ENCODE peak calls at places on chromosomes 5 and 9, in eight cellular contexts. U, E, T, S, M, P, O and Y are unnamed samples.

GRCh38 chr9:131167146-131167692 is 41.8 kb downstream of the NUP214 start:
- DNase-seq in U (no peak), M (no peak), O (no peak), E (no peak), P (no peak), T (peak; percentile 35), S (no peak), Y (no peak)

GRCh38 chr9:105500108-105500766 is 52.4 kb downstream of the FSD1L start:
- DNase-seq in P (no peak), T (no peak), O (peak; percentile 12), S (no peak), U (no peak), M (no peak), E (no peak), Y (no peak)

GRCh38 chr5:10832987-10833386 is 72.0 kb upstream of the DAP start:
- DNase-seq in U (no peak), P (no peak), M (no peak), T (no peak), S (peak; percentile 4), O (peak; percentile 44), E (no peak), Y (no peak)

GRCh38 chr9:127291379-127291778 is 26.8 kb downstream of the GARNL3 start:
- DNase-seq in U (no peak), O (no peak), E (peak; percentile 33), M (no peak), S (no peak), T (no peak), P (no peak), Y (no peak)

GRCh38 chr9:33818832-33819500 is 2.0 kb downstream of the UBE2R2 start:
- DNase-seq in U (no peak), S (no peak), O (peak; percentile 61), M (no peak), P (no peak), T (no peak), E (no peak), Y (no peak)

GRCh38 chr5:157384971-157385709 is 74.9 kb upstream of the NIPAL4 start:
- DNase-seq in T (no peak), E (peak; percentile 62), U (no peak), S (no peak), O (peak; percentile 99), M (peak; percentile 73), P (peak; percentile 28), Y (peak; percentile 68)

GRCh38 chr9:13786131-13786530 is 506.6 kb upstream of the MPDZ start:
- DNase-seq in T (no peak), P (peak; percentile 66), E (peak; percentile 47), O (peak; percentile 30), U (no peak), S (no peak), M (peak; percentile 47), Y (no peak)

GRCh38 chr5:16909464-16909863 is 26.6 kb downstream of the MYO10 start:
- DNase-seq in P (no peak), S (no peak), E (no peak), T (no peak), U (no peak), M (no peak), O (peak; percentile 55), Y (no peak)

GRCh38 chr9:87546704-87547103 is 49.0 kb downstream of the DAPK1 start:
- DNase-seq in S (no peak), O (no peak), P (no peak), U (no peak), M (no peak), E (no peak), T (no peak), Y (no peak)

GRCh38 chr9:97811534-97812246 is 41.3 kb upstream of the FOXE1 start:
- DNase-seq in M (no peak), S (no peak), E (no peak), O (peak; percentile 63), P (no peak), U (no peak), T (no peak), Y (no peak)

GRCh38 chr5:2110137-2110933 is 227.6 kb upstream of the IRX4 start:
- DNase-seq in P (no peak), T (no peak), E (no peak), S (no peak), U (no peak), O (no peak), M (no peak), Y (peak; percentile 49)

GRCh38 chr9:5608298-5609254 is 20.3 kb upstream of the RIC1 start:
- DNase-seq in U (no peak), T (no peak), M (no peak), S (peak; percentile 9), O (no peak), P (no peak), E (no peak), Y (no peak)

GRCh38 chr9:131310833-131311554 is 21.5 kb downstream of the PLPP7 start:
- DNase-seq in T (peak; percentile 40), P (no peak), S (no peak), M (no peak), E (no peak), O (no peak), U (no peak), Y (no peak)

GRCh38 chr5:81303563-81303962 is 2.2 kb downstream of the ZCCHC9 start:
- DNase-seq in M (no peak), S (no peak), T (no peak), U (no peak), E (no peak), O (peak; percentile 94), P (no peak), Y (no peak)

GRCh38 chr5:105924366-105924765 is 1746.4 kb downstream of the EFNA5 start:
- DNase-seq in E (no peak), P (no peak), M (no peak), T (no peak), O (peak; percentile 81), U (no peak), S (no peak), Y (no peak)

GRCh38 chr5:37918420-37918819 is 78.6 kb upstream of the GDNF start:
- DNase-seq in S (no peak), M (no peak), P (no peak), U (no peak), T (no peak), O (peak; percentile 33), E (peak; percentile 57), Y (no peak)

GRCh38 chr9:121059998-121060636 is 10.0 kb upstream of the C5 start:
- DNase-seq in S (peak; percentile 47), P (no peak), E (peak; percentile 27), O (peak; percentile 84), U (no peak), T (no peak), M (no peak), Y (no peak)

GRCh38 chr9:119318371-119318770 is 50.9 kb downstream of the BRINP1 start:
- DNase-seq in T (no peak), E (no peak), S (no peak), O (no peak), P (no peak), U (no peak), M (no peak), Y (no peak)

GRCh38 chr5:143582176-143582575 is 178.7 kb upstream of the NR3C1 start:
- DNase-seq in U (no peak), S (no peak), P (no peak), T (no peak), O (no peak), M (no peak), E (no peak), Y (no peak)

GRCh38 chr5:32443541-32444190 is 874 bp downstream of the ZFR start:
- DNase-seq in P (no peak), M (peak; percentile 37), U (peak; percentile 38), S (peak; percentile 68), E (peak; percentile 38), O (peak; percentile 25), T (no peak), Y (peak; percentile 86)

GRCh38 chr5:6579535-6579934 is 53.3 kb downstream of the NSUN2 start:
- DNase-seq in E (no peak), S (no peak), O (no peak), M (no peak), P (no peak), U (no peak), T (no peak), Y (no peak)

GRCh38 chr9:133889498-133890301 is 102.4 kb downstream of the VAV2 start:
- DNase-seq in S (no peak), O (peak; percentile 20), P (no peak), T (no peak), E (no peak), U (no peak), M (no peak), Y (no peak)

GRCh38 chr9:27602954-27603353 is 29.7 kb upstream of the C9orf72 start:
- DNase-seq in P (no peak), M (no peak), E (no peak), T (no peak), S (no peak), U (no peak), O (no peak), Y (no peak)

GRCh38 chr9:74771262-74771585 is 116.5 kb downstream of the TRPM6 start:
- DNase-seq in U (no peak), P (no peak), T (no peak), M (no peak), S (no peak), O (no peak), E (no peak), Y (no peak)

GRCh38 chr9:74771672-74772071 is 116.0 kb downstream of the TRPM6 start:
- DNase-seq in P (no peak), O (no peak), M (no peak), U (no peak), T (no peak), S (no peak), E (no peak), Y (no peak)

GRCh38 chr9:74773886-74774479 is 113.7 kb downstream of the TRPM6 start:
- DNase-seq in S (peak; percentile 41), P (peak; percentile 66), U (peak; percentile 63), M (peak; percentile 70), E (peak; percentile 48), O (peak; percentile 73), T (peak; percentile 86), Y (peak; percentile 80)

GRCh38 chr9:74772126-74772525 is 115.6 kb downstream of the TRPM6 start:
- DNase-seq in O (no peak), P (no peak), E (no peak), U (no peak), S (no peak), M (no peak), T (no peak), Y (no peak)

GRCh38 chr9:74770508-74771261 is 117.0 kb downstream of the TRPM6 start:
- DNase-seq in M (no peak), S (peak; percentile 63), P (no peak), E (peak; percentile 8), U (peak; percentile 28), O (no peak), T (peak; percentile 35), Y (no peak)
- TF ChIP-seq CTCF in M (no peak), S (peak; percentile 71), P (no peak), E (peak; percentile 34), U (no peak), O (peak; percentile 41), T (peak; percentile 42), Y (no peak)

GRCh38 chr9:136697146-136697820 is 10.0 kb upstream of the AGPAT2 start:
- DNase-seq in S (no peak), U (peak; percentile 60), P (no peak), T (no peak), E (no peak), M (no peak), O (no peak), Y (no peak)
- TF ChIP-seq POLR2A in S (no peak), U (no peak), P (no peak), T (no peak), E (no peak), M (no peak), O (no peak), Y (no peak)

GRCh38 chr9:35575478-35575877 is 29.6 kb upstream of the TESK1 start:
- DNase-seq in U (no peak), S (no peak), P (no peak), E (no peak), O (no peak), M (no peak), T (no peak), Y (no peak)
- TF ChIP-seq CTCF in U (no peak), S (no peak), P (no peak), E (no peak), O (no peak), M (no peak), T (no peak), Y (no peak)

GRCh38 chr5:112917453-112918005 is 4.5 kb downstream of the REEP5 start:
- DNase-seq in P (no peak), T (no peak), E (no peak), U (no peak), S (peak; percentile 35), M (no peak), O (peak; percentile 49), Y (no peak)
- TF ChIP-seq POLR2A in P (no peak), T (no peak), E (no peak), U (no peak), S (no peak), M (no peak), O (no peak), Y (no peak)